ENCODE peak calls at places on chromosomes 11 and 22, in seven cellular contexts. Y is lower lobe of right lung, H is ascending aorta, L is AG04450, F is cardiac fibroblast, W is osteocyte, X is uterus. N is an unnamed sample.

GRCh38 chr11:3894128-3894731 is 38.8 kb downstream of the STIM1 start:
- DNase-seq in W (no peak), L (no peak), X (no peak), F (peak), Y (peak), H (no peak), N (no peak)

GRCh38 chr22:30371981-30372380 is 15.2 kb downstream of the CCDC157 start:
- DNase-seq in X (no peak), F (no peak), W (no peak), Y (no peak), H (no peak), L (no peak), N (no peak)

GRCh38 chr11:123357990-123358827 is 71.9 kb upstream of the GRAMD1B start:
- DNase-seq in Y (no peak), H (no peak), L (no peak), F (peak), W (peak), X (no peak), N (no peak)

GRCh38 chr11:13242564-13242963 is 35.0 kb upstream of the BMAL1 start:
- DNase-seq in X (no peak), H (no peak), F (no peak), Y (no peak), L (no peak), W (no peak), N (no peak)

GRCh38 chr11:32297629-32298028 is 137.7 kb downstream of the WT1 start:
- DNase-seq in F (peak), W (no peak), H (no peak), X (no peak), Y (no peak), L (no peak), N (no peak)

GRCh38 chr11:2527621-2528291 is 82.9 kb downstream of the KCNQ1 start:
- DNase-seq in L (no peak), W (no peak), X (peak), Y (peak), H (peak), F (no peak), N (no peak)

GRCh38 chr11:47571895-47572294 is 6.5 kb downstream of the PTPMT1 start:
- DNase-seq in W (no peak), H (no peak), X (no peak), Y (no peak), F (peak), L (no peak), N (no peak)

GRCh38 chr11:125694951-125695350 is 14.3 kb upstream of the ACRV1 start:
- DNase-seq in X (no peak), L (no peak), Y (no peak), W (no peak), H (no peak), F (no peak), N (no peak)

GRCh38 chr22:17580461-17581031 is 17.2 kb downstream of the SLC25A18 start:
- DNase-seq in W (no peak), F (no peak), X (no peak), L (no peak), Y (no peak), H (no peak), N (no peak)

GRCh38 chr22:38069372-38070249 is 12.4 kb downstream of the PICK1 start:
- DNase-seq in F (peak), L (peak), H (peak), W (no peak), Y (no peak), X (peak), N (no peak)

GRCh38 chr11:17767301-17767885 is 32.8 kb downstream of the KCNC1 start:
- DNase-seq in W (no peak), F (peak), L (no peak), X (no peak), H (no peak), Y (no peak), N (no peak)

GRCh38 chr22:26709617-26710390 is 52.4 kb downstream of the MIAT start:
- DNase-seq in X (no peak), W (no peak), H (no peak), F (peak), Y (no peak), L (peak), N (no peak)

GRCh38 chr11:59266491-59266890 is 53.8 kb upstream of the MPEG1 start:
- DNase-seq in F (no peak), H (no peak), L (no peak), X (no peak), Y (no peak), W (no peak), N (no peak)

GRCh38 chr11:36333468-36333867 is 37.4 kb downstream of the PRR5L start:
- DNase-seq in W (no peak), L (no peak), H (no peak), F (peak), X (no peak), Y (no peak), N (no peak)

GRCh38 chr11:104091281-104092071 is 55.0 kb downstream of the DDI1 start:
- DNase-seq in X (no peak), W (no peak), Y (no peak), L (no peak), H (no peak), F (no peak), N (no peak)

GRCh38 chr11:46506486-46506808 is 87.4 kb downstream of the AMBRA1 start:
- DNase-seq in W (no peak), Y (no peak), H (no peak), F (no peak), X (no peak), L (no peak), N (no peak)

GRCh38 chr11:10309163-10310093 is 4.6 kb downstream of the ADM start:
- DNase-seq in L (no peak), H (peak), X (peak), Y (peak), F (peak), W (no peak), N (no peak)

GRCh38 chr11:61834278-61835004 is 6.3 kb downstream of the FADS2 start:
- DNase-seq in X (peak), H (peak), W (no peak), Y (no peak), F (peak), L (no peak), N (no peak)

GRCh38 chr11:10459029-10459970 is 4.2 kb downstream of the AMPD3 start:
- DNase-seq in F (peak), H (no peak), W (no peak), L (no peak), X (no peak), Y (no peak), N (no peak)

GRCh38 chr11:88790179-88790578 is 275.6 kb downstream of the GRM5 start:
- DNase-seq in Y (no peak), W (no peak), X (no peak), H (no peak), F (no peak), L (no peak), N (no peak)

GRCh38 chr11:112082729-112083128 is 3.8 kb downstream of the TIMM8B start:
- DNase-seq in F (peak), L (no peak), H (no peak), Y (no peak), X (no peak), W (no peak), N (no peak)

GRCh38 chr11:45252134-45252856 is 33.8 kb downstream of the SYT13 start:
- DNase-seq in X (no peak), H (no peak), F (peak), L (no peak), Y (peak), W (no peak), N (no peak)

GRCh38 chr11:70715636-70716035 is 317.3 kb downstream of the CTTN start:
- DNase-seq in H (no peak), W (no peak), F (no peak), L (no peak), X (no peak), Y (no peak), N (no peak)

GRCh38 chr22:46984751-46985506 is 222.5 kb downstream of the TBC1D22A start:
- DNase-seq in L (no peak), F (peak), H (no peak), X (no peak), W (no peak), Y (no peak), N (no peak)

GRCh38 chr11:534592-535518 is 521 bp downstream of the HRAS start:
- DNase-seq in H (no peak), F (peak), X (no peak), W (no peak), L (no peak), Y (peak), N (no peak)

GRCh38 chr22:31639640-31640039 is 22.4 kb downstream of the PISD start:
- DNase-seq in Y (no peak), H (no peak), X (no peak), F (no peak), W (no peak), L (no peak), N (no peak)

DNA sequence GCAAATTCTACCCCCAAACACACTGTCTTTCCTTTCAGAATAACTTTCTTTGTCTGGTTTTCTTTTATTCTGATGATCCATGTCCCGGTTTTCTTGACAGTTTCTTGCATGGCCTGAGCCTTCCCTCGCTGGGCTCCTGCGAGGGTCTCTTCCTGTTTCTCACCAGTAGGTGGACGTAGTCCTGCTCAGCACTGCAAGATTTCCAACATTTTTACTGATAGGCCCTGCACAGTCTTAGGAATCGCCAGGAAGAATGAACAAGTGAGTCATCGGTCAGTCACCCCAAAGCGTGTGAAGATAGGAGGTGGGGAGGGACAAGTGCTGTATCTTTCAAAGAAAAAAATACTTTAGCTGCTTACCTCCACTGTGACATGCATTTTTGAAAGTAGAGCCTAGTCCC is 16.9 kb upstream of the KIRREL3 start:
- DNase-seq in Y (no peak), H (no peak), X (no peak), F (peak), W (no peak), L (peak), N (no peak)
- TF ChIP-seq CTCF in Y (no peak), H (no peak), X (no peak), F (peak), W (peak), L (peak), N (no peak)

DNA sequence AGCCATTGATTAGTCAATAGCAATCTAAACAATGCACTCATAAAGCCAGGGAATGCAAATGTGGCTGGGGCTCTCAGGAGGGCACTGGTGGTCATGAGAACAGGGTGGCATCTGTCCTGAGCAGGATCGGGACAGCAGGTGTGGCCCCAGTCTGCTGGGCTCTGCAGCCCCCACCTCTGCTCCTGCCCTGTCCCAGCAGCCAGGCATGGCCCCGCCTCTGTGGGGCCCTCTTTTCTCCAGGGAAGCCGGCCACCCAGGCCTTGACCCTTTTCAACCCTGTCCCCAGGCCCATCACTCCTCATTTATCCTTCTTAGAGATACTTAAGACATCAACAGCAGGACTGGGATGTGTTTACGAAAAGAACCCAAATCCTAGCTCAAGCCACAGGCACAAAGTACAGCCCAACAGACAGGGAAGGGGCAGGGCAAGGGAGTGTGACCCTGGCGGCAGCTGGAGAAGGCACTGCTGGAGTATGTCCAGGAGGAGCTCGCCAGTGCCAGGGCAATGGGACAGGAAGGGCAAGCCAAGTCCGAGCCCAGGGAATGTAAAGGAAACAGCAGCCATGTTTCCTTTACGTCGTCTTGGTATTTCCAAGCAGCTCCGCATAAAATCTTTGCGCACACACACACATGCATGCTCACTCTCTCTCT is 59.9 kb downstream of the DGCR2 start:
- DNase-seq in H (no peak), F (no peak), W (peak), Y (peak), X (no peak), L (no peak), N (no peak)
- TF ChIP-seq CTCF in H (no peak), F (no peak), W (no peak), Y (no peak), X (no peak), L (no peak), N (no peak)

DNA sequence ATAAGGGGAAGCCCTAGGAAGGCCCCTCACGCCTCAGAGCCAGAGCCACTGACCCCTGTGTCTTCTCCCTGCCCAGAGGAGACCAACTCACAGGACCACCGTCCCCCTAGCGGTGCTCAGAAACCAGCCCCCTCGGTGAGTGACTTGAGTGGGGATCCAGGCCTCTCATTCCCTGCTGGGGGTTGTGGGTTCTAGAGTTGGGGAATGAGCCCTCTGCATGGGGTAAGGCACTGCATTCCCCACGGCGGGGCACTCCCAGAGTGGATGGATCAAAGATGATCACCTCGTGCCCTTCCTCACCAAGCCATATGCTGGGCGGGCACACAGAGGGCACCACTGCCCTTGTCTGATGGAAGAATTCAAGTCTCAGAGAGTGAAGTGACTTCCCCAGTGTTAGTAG is 39.7 kb downstream of the ZC3H7B start:
- DNase-seq in H (no peak), X (no peak), Y (no peak), L (no peak), W (no peak), F (no peak), N (no peak)
- TF ChIP-seq CTCF in H (no peak), X (no peak), Y (no peak), L (no peak), W (no peak), F (no peak), N (no peak)

GRCh38 chr22:40193429-40194421 is 16.0 kb downstream of the TNRC6B start:
- DNase-seq in F (peak), W (peak), H (no peak), Y (no peak), X (peak), L (no peak), N (no peak)
- TF ChIP-seq CTCF in F (peak), W (peak), H (no peak), Y (peak), X (no peak), L (peak), N (no peak)

GRCh38 chr11:69292221-69292648 is 1.7 kb upstream of the MYEOV start:
- DNase-seq in L (no peak), Y (peak), X (no peak), F (peak), H (no peak), W (no peak), N (no peak)
- TF ChIP-seq CTCF in L (peak), Y (peak), X (no peak), F (peak), H (peak), W (peak), N (no peak)

N was measured in omental fat pad.